ENCODE peak calls at places on chromosomes 6 and 20, in ten cellular contexts. J, G, D, H, S, V, T, I, E and O are unnamed samples.
A peak's percentile ranks its signal among the peaks of the same experiment; 100 is the strongest.

GRCh38 chr6:139369568-139370046 is 4.8 kb downstream of the CITED2 start:
- DNase-seq in D (no peak), I (peak; percentile 28), V (no peak), H (peak; percentile 56), E (peak; percentile 80), G (no peak), J (no peak), T (no peak), S (peak; percentile 63), O (no peak)

GRCh38 chr6:36605560-36606391 is 11.6 kb downstream of the SRSF3 start:
- DNase-seq in H (no peak), I (no peak), G (no peak), V (no peak), D (no peak), E (peak; percentile 54), S (no peak), T (no peak), J (no peak), O (no peak)

GRCh38 chr6:4647414-4648365 is 128.5 kb upstream of the CDYL start:
- DNase-seq in T (peak; percentile 86), S (peak; percentile 72), E (peak; percentile 87), V (peak; percentile 89), D (peak; percentile 74), I (peak; percentile 81), J (peak; percentile 80), G (peak; percentile 85), H (peak; percentile 20), O (peak; percentile 84)

GRCh38 chr20:17854307-17854903 is 114.2 kb downstream of the SNX5 start:
- DNase-seq in G (peak; percentile 74), I (peak; percentile 76), S (no peak), T (no peak), H (peak; percentile 51), D (peak; percentile 41), J (peak; percentile 82), V (peak; percentile 77), E (peak; percentile 69), O (peak; percentile 56)

GRCh38 chr6:149046822-149047246 is 270.7 kb upstream of the TAB2 start:
- DNase-seq in H (no peak), E (no peak), G (no peak), I (no peak), T (no peak), V (no peak), J (no peak), D (no peak), S (peak; percentile 40), O (no peak)

GRCh38 chr20:57425150-57426013 is 34.2 kb downstream of the RBM38 start:
- DNase-seq in D (no peak), T (peak; percentile 59), J (no peak), V (no peak), H (no peak), I (no peak), E (peak; percentile 53), G (no peak), S (peak; percentile 7), O (no peak)

GRCh38 chr6:31175961-31176360 is 5.5 kb upstream of the POU5F1 start:
- DNase-seq in H (no peak), S (peak; percentile 34), D (no peak), T (no peak), V (no peak), I (no peak), G (no peak), E (peak; percentile 69), J (no peak), O (no peak)

GRCh38 chr20:4780245-4780644 is 58.5 kb downstream of the PRND start:
- DNase-seq in H (no peak), V (no peak), J (no peak), T (no peak), I (no peak), E (no peak), G (no peak), S (no peak), D (no peak), O (no peak)

GRCh38 chr6:89888138-89888514 is 6.1 kb upstream of the GJA10 start:
- DNase-seq in H (no peak), T (no peak), J (no peak), G (no peak), S (no peak), D (no peak), E (no peak), I (no peak), V (no peak), O (no peak)

GRCh38 chr6:89886378-89887120 is 7.7 kb upstream of the GJA10 start:
- DNase-seq in E (no peak), V (no peak), D (no peak), T (no peak), J (no peak), S (no peak), G (no peak), H (no peak), I (no peak), O (no peak)

GRCh38 chr6:89888871-89889270 is 5.4 kb upstream of the GJA10 start:
- DNase-seq in D (no peak), J (no peak), I (no peak), H (no peak), G (no peak), E (no peak), V (no peak), T (no peak), S (no peak), O (no peak)

DNA sequence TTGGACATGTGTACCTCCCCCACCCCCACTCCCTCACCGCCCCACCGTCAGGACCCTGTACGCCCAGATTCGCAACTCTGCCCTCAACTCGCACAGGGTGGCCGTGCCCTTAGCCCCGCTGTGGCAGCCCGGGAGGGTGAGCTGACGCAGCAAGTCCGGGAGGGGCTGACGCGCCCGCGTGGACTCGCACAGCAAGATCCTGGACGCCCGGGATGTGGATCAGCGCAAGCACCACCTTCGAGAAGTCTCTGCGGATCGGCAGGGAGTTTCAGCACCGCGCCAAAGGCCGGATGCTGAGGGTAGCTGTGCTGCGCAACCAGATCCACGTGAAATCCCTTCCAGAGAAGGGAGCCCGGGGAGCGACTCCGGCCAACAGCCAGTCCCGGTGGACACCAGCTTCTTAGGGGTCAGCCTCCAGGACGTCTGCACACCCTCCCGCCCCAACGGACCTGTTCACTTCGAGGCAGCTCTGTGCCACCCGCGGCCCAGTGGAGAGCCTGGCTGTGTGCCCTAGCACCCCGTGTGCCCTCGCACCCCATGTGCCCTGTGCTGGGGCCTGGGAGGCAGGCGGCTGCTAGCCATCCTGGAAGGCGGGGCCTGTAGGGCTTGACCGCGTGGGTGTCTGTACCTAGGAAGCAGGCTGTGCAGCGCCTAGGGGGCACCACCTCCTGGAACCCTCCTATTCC is 6.7 kb upstream of the GJA10 start:
- DNase-seq in G (no peak), I (no peak), V (no peak), E (peak; percentile 25), J (no peak), S (no peak), H (no peak), T (no peak), D (no peak), O (no peak)
- TF ChIP-seq CTCF in G (no peak), I (no peak), V (no peak), E (no peak), J (no peak), S (no peak), H (no peak), T (no peak), D (no peak), O (no peak)

GRCh38 chr6:105482956-105483355 is 80.1 kb upstream of the PREP start:
- DNase-seq in H (no peak), E (no peak), J (no peak), S (no peak), G (no peak), T (no peak), D (no peak), I (no peak), V (no peak), O (no peak)
- H3K4me3 ChIP-seq in H (no peak overlapping the region), E (no peak overlapping the region), J (no peak overlapping the region), S (no peak overlapping the region), G (no peak overlapping the region), T (no peak overlapping the region), D (no peak overlapping the region), I (no peak overlapping the region), V (no peak overlapping the region), O (no peak overlapping the region)

GRCh38 chr6:100461920-100462295 is 2.8 kb downstream of the SIM1 start:
- DNase-seq in S (no peak), D (no peak), T (no peak), I (no peak), G (no peak), J (no peak), V (no peak), H (peak; percentile 29), E (no peak), O (no peak)

GRCh38 chr6:100462990-100463684 is 1.6 kb downstream of the SIM1 start:
- DNase-seq in S (no peak), J (no peak), E (no peak), H (no peak), T (no peak), D (no peak), V (no peak), G (no peak), I (no peak), O (no peak)

GRCh38 chr6:100460650-100461204 is 4.0 kb downstream of the SIM1 start:
- DNase-seq in T (no peak), G (no peak), E (no peak), H (no peak), D (no peak), S (no peak), J (no peak), V (no peak), I (no peak), O (no peak)

GRCh38 chr6:100462396-100462795 is 2.3 kb downstream of the SIM1 start:
- DNase-seq in G (no peak), D (no peak), J (no peak), S (no peak), I (no peak), V (no peak), H (no peak), E (no peak), T (no peak), O (no peak)

GRCh38 chr6:100461273-100461919 is 3.3 kb downstream of the SIM1 start:
- DNase-seq in G (no peak), E (no peak), V (no peak), S (no peak), I (no peak), T (no peak), H (no peak), D (no peak), J (no peak), O (no peak)
- H3K27me3 ChIP-seq in G (peaks cover 100% of the 10 kb centered on the region), E (peaks cover 100% of the 10 kb centered on the region), V (peaks cover 61% of the 10 kb centered on the region), S (peaks cover 100% of the 10 kb centered on the region), I (no peaks in the 10 kb centered on the region), T (peaks cover 93% of the 10 kb centered on the region), H (peaks cover 18% of the 10 kb centered on the region), D (no peaks in the 10 kb centered on the region), J (peaks cover 100% of the 10 kb centered on the region), O (peaks cover 95% of the 10 kb centered on the region)

GRCh38 chr6:3208775-3209113 is 18.7 kb downstream of the TUBB2B start:
- DNase-seq in V (no peak), E (no peak), S (no peak), J (no peak), D (no peak), G (no peak), T (no peak), I (no peak), H (no peak), O (no peak)

GRCh38 chr6:3210024-3210610 is 17.3 kb downstream of the TUBB2B start:
- DNase-seq in D (no peak), I (no peak), V (no peak), E (no peak), H (no peak), S (no peak), G (no peak), T (no peak), J (no peak), O (no peak)

GRCh38 chr6:3211681-3212080 is 15.8 kb downstream of the TUBB2B start:
- DNase-seq in S (no peak), J (no peak), I (peak; percentile 57), V (no peak), E (peak; percentile 34), D (no peak), H (no peak), T (no peak), G (no peak), O (no peak)

GRCh38 chr6:3208096-3208774 is 19.2 kb downstream of the TUBB2B start:
- DNase-seq in G (no peak), I (no peak), J (no peak), H (no peak), T (no peak), D (no peak), S (peak; percentile 96), V (no peak), E (peak; percentile 92), O (peak; percentile 21)

GRCh38 chr6:3209114-3210023 is 18.1 kb downstream of the TUBB2B start:
- DNase-seq in S (peak; percentile 98), E (peak; percentile 93), T (no peak), I (no peak), H (no peak), J (no peak), D (peak; percentile 96), G (no peak), V (no peak), O (no peak)
- TF ChIP-seq CTCF in S (peak; percentile 19), E (peak; percentile 35), T (no peak), I (no peak), H (no peak), J (no peak), D (peak; percentile 20), G (no peak), V (peak; percentile 23), O (no peak)